ENCODE peak calls at places on chromosomes 12 and 14, in five cellular contexts. One of them, this sample, is unnamed.

GRCh38 chr14:67187210-67187609 is 2.0 kb upstream of the GARIN2 start:
- DNase-seq in GM12891: no peak
- DNase-seq in D341Med: no peak
- DNase-seq in left cardiac atrium: no peak
- DNase-seq in thyroid gland: no peak
- DNase-seq in this sample: no peak

GRCh38 chr14:56244138-56244789 is 126.1 kb downstream of the PELI2 start:
- DNase-seq in GM12891: no peak
- DNase-seq in left cardiac atrium: no peak
- DNase-seq in D341Med: no peak
- DNase-seq in thyroid gland: no peak
- DNase-seq in this sample: no peak

GRCh38 chr12:116556356-116556952 is 2.7 kb upstream of the MAP1LC3B2 start:
- DNase-seq in thyroid gland: no peak
- DNase-seq in D341Med: no peak
- DNase-seq in GM12891: no peak
- DNase-seq in left cardiac atrium: no peak
- DNase-seq in this sample: no peak

GRCh38 chr14:29444805-29445204 is 482.8 kb downstream of the PRKD1 start:
- DNase-seq in thyroid gland: no peak
- DNase-seq in left cardiac atrium: no peak
- DNase-seq in GM12891: no peak
- DNase-seq in D341Med: no peak
- DNase-seq in this sample: no peak

GRCh38 chr12:113887906-113888305 is 78.2 kb downstream of the RBM19 start:
- DNase-seq in D341Med: no peak
- DNase-seq in left cardiac atrium: no peak
- DNase-seq in GM12891: no peak
- DNase-seq in thyroid gland: no peak
- DNase-seq in this sample: no peak

GRCh38 chr12:48768147-48768546 is 20.7 kb downstream of the ADCY6 start:
- DNase-seq in D341Med: no peak
- DNase-seq in left cardiac atrium: no peak
- DNase-seq in thyroid gland: no peak
- DNase-seq in GM12891: no peak
- DNase-seq in this sample: no peak

GRCh38 chr12:49342914-49343731 is 3.6 kb upstream of the DNAJC22 start:
- DNase-seq in GM12891: no peak
- DNase-seq in thyroid gland: no peak
- DNase-seq in D341Med: no peak
- DNase-seq in left cardiac atrium: peak
- DNase-seq in this sample: no peak

GRCh38 chr12:113757223-113758002 is 208.7 kb downstream of the RBM19 start:
- DNase-seq in GM12891: no peak
- DNase-seq in D341Med: peak
- DNase-seq in thyroid gland: no peak
- DNase-seq in left cardiac atrium: no peak
- DNase-seq in this sample: no peak

GRCh38 chr12:107580750-107581529 is 104.7 kb upstream of the PWP1 start:
- DNase-seq in thyroid gland: peak
- DNase-seq in left cardiac atrium: no peak
- DNase-seq in D341Med: peak
- DNase-seq in GM12891: no peak
- DNase-seq in this sample: no peak

GRCh38 chr14:49971156-49972141 is 78.6 kb downstream of the ARF6 start:
- DNase-seq in D341Med: no peak
- DNase-seq in left cardiac atrium: no peak
- DNase-seq in GM12891: peak
- DNase-seq in thyroid gland: no peak
- DNase-seq in this sample: peak

GRCh38 chr12:66678640-66679268 is at the start of gene GRIP1:
- DNase-seq in left cardiac atrium: no peak
- DNase-seq in thyroid gland: peak
- DNase-seq in D341Med: peak
- DNase-seq in GM12891: no peak
- DNase-seq in this sample: no peak

GRCh38 chr14:90714811-90715210 is 101.4 kb downstream of the TTC7B start:
- DNase-seq in D341Med: no peak
- DNase-seq in GM12891: no peak
- DNase-seq in thyroid gland: no peak
- DNase-seq in left cardiac atrium: no peak
- DNase-seq in this sample: no peak

This sample was measured in naive thymus-derived CD4-positive, alpha-beta T cell.